ENCODE peak calls at places on chromosome 6, in four cellular contexts. Z is esophagus squamous epithelium, C is spleen, Q is A549. I is an unnamed sample.

GRCh38 chr6:1604347-1604990 is 5.2 kb upstream of the FOXC1 start:
- DNase-seq in Z (no peak), C (peak; percentile 94), Q (no peak), I (peak; percentile 65)

GRCh38 chr6:153944197-153944596 is 94.8 kb upstream of the OPRM1 start:
- DNase-seq in Z (no peak), C (no peak), Q (no peak), I (no peak)

GRCh38 chr6:15327271-15327670 is 81.4 kb downstream of the JARID2 start:
- DNase-seq in Z (no peak), C (no peak), Q (peak; percentile 17), I (peak; percentile 44)

GRCh38 chr6:96236471-96236870 is 220.7 kb downstream of the FUT9 start:
- DNase-seq in Z (no peak), C (no peak), Q (no peak), I (no peak)

GRCh38 chr6:160355001-160355400 is 6.8 kb downstream of the SLC22A3 start:
- DNase-seq in Z (no peak), C (no peak), Q (peak; percentile 39), I (no peak)

GRCh38 chr6:21500314-21500713 is 93.2 kb upstream of the SOX4 start:
- DNase-seq in Z (no peak), C (no peak), Q (no peak), I (no peak)

GRCh38 chr6:84762941-84763396 is 1.4 kb downstream of the TBX18 start:
- DNase-seq in Z (no peak), C (no peak), Q (no peak), I (peak; percentile 26)

GRCh38 chr6:52208612-52209011 is 22.4 kb downstream of the IL17A start:
- DNase-seq in Z (no peak), C (no peak), Q (no peak), I (no peak)

GRCh38 chr6:56714982-56715456 is 72.3 kb upstream of the DST start:
- DNase-seq in Z (no peak), C (no peak), Q (no peak), I (no peak)

GRCh38 chr6:15351631-15352030 is 105.8 kb downstream of the JARID2 start:
- DNase-seq in Z (no peak), C (no peak), Q (no peak), I (no peak)

GRCh38 chr6:31033075-31033474 is 22.8 kb downstream of the MUC22 start:
- DNase-seq in Z (no peak), C (no peak), Q (no peak), I (no peak)

GRCh38 chr6:8556370-8557018 is 121.1 kb upstream of the SLC35B3 start:
- DNase-seq in Z (no peak), C (no peak), Q (peak; percentile 10), I (no peak)

GRCh38 chr6:94376876-94377275 is 957.5 kb upstream of the EPHA7 start:
- DNase-seq in Z (no peak), C (no peak), Q (no peak), I (no peak)

GRCh38 chr6:37971711-37972410 is 152.3 kb downstream of the ZFAND3 start:
- DNase-seq in Z (no peak), C (no peak), Q (no peak), I (no peak)

GRCh38 chr6:44054635-44055559 is 72.4 kb downstream of the MRPL14 start:
- DNase-seq in Z (no peak), C (peak; percentile 52), Q (no peak), I (no peak)

GRCh38 chr6:40326689-40327404 is 260.3 kb downstream of the LRFN2 start:
- DNase-seq in Z (no peak), C (no peak), Q (no peak), I (no peak)

GRCh38 chr6:143234686-143235085 is 174.0 kb downstream of the AIG1 start:
- DNase-seq in Z (no peak), C (no peak), Q (no peak), I (no peak)

GRCh38 chr6:1470040-1470439 is 80.7 kb downstream of the FOXF2 start:
- DNase-seq in Z (no peak), C (no peak), Q (no peak), I (no peak)

GRCh38 chr6:89281779-89282246 is 33.3 kb downstream of the GABRR2 start:
- DNase-seq in Z (no peak), C (no peak), Q (peak; percentile 58), I (peak; percentile 50)

GRCh38 chr6:37279366-37280134 is 21.6 kb upstream of the TMEM217 start:
- DNase-seq in Z (no peak), C (no peak), Q (no peak), I (no peak)

GRCh38 chr6:147219463-147219862 is 15.2 kb downstream of the STXBP5 start:
- DNase-seq in Z (no peak), C (no peak), Q (no peak), I (no peak)

GRCh38 chr6:75437451-75438185 is 56.0 kb downstream of the FILIP1 start:
- DNase-seq in Z (no peak), C (no peak), Q (no peak), I (peak; percentile 39)

GRCh38 chr6:132020138-132020551 is 69.0 kb upstream of the CCN2 start:
- DNase-seq in Z (no peak), C (no peak), Q (no peak), I (peak; percentile 36)

GRCh38 chr6:113447088-113447831 is 409.9 kb upstream of the MARCKS start:
- DNase-seq in Z (no peak), C (no peak), Q (no peak), I (no peak)

GRCh38 chr6:135905604-135906300 is 54.3 kb downstream of the PDE7B start:
- DNase-seq in Z (no peak), C (no peak), Q (no peak), I (no peak)

GRCh38 chr6:157731221-157731620 is 91.8 kb upstream of the SNX9 start:
- DNase-seq in Z (no peak), C (no peak), Q (no peak), I (no peak)

GRCh38 chr6:152458648-152459047 is 178.5 kb downstream of the SYNE1 start:
- DNase-seq in Z (no peak), C (no peak), Q (no peak), I (no peak)

GRCh38 chr6:140744648-140745320 is 1370.3 kb upstream of the CITED2 start:
- DNase-seq in Z (no peak), C (no peak), Q (no peak), I (no peak)

GRCh38 chr6:90492798-90493197 is 94.1 kb downstream of the MAP3K7 start:
- DNase-seq in Z (no peak), C (no peak), Q (no peak), I (no peak)

DNA sequence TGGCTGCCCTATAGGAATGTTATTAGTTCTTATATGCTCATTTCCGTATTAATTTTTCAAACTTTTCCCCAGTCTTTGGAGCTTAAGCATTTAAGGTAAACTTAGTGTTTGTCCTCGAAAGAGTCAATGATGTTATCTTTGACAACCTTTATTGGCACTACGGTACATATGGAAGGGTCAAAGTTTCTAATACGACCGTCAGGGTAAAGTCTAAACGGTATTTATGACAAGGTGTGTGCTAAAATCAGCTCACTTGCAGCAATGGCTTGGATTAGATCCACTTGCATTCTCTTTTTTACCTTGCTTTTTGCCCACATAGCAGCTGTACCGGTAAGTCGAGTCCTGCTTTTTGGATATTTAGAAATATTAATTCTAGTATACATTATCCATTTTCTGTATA is at the start of gene MEP1A:
- DNase-seq in Z (no peak), C (no peak), Q (no peak), I (no peak)
- TF ChIP-seq POLR2A in Z (no peak), C (no peak), Q (no peak), I (no peak)

GRCh38 chr6:116969211-116969863 is 92.3 kb downstream of the RFX6 start:
- DNase-seq in Z (no peak), C (no peak), Q (peak; percentile 41), I (peak; percentile 21)
- H3K4me3 ChIP-seq in Z (no peak overlapping the region), C (no peak overlapping the region), Q (no peak overlapping the region), I (no peak overlapping the region)

GRCh38 chr6:26471970-26472369 is 14.2 kb downstream of the BTN2A1 start:
- DNase-seq in Z (no peak), C (no peak), Q (no peak), I (no peak)

GRCh38 chr6:26474439-26474881 is 16.7 kb downstream of the BTN2A1 start:
- DNase-seq in Z (no peak), C (no peak), Q (no peak), I (no peak)

GRCh38 chr6:26472549-26473245 is 14.9 kb downstream of the BTN2A1 start:
- DNase-seq in Z (no peak), C (no peak), Q (no peak), I (no peak)

GRCh38 chr6:26473429-26473757 is 15.6 kb downstream of the BTN2A1 start:
- DNase-seq in Z (no peak), C (no peak), Q (no peak), I (no peak)

GRCh38 chr6:26473758-26474438 is 16.1 kb downstream of the BTN2A1 start:
- DNase-seq in Z (peak; percentile 31), C (peak; percentile 92), Q (peak; percentile 65), I (peak; percentile 88)
- TF ChIP-seq POLR2A in Z (peak; percentile 91), C (peak; percentile 96), Q (no peak), I (no peak)

GRCh38 chr6:39113788-39114187 is 1.2 kb downstream of the SAYSD1 start:
- DNase-seq in Z (no peak), C (no peak), Q (no peak), I (no peak)
- H3K4me3 ChIP-seq in Z (peak overlapping the region; percentile 71), C (no peak overlapping the region), Q (peak overlapping the region; percentile 63), I (peak overlapping the region; percentile 83)

GRCh38 chr6:7137335-7138106 is 29.8 kb downstream of the RREB1 start:
- DNase-seq in Z (no peak), C (peak; percentile 85), Q (no peak), I (peak; percentile 65)
- TF ChIP-seq POLR2A in Z (peak; percentile 20), C (no peak), Q (no peak), I (no peak)

GRCh38 chr6:47700596-47700995 is 2.2 kb downstream of the ADGRF4 start:
- DNase-seq in Z (no peak), C (no peak), Q (no peak), I (no peak)
- H3K4me3 ChIP-seq in Z (peak overlapping the region; percentile 8), C (no peak overlapping the region), Q (no peak overlapping the region), I (no peak overlapping the region)

GRCh38 chr6:6689413-6690143 is 101.1 kb downstream of the LY86 start:
- DNase-seq in Z (no peak), C (no peak), Q (no peak), I (no peak)
- TF ChIP-seq POLR2A in Z (no peak), C (no peak), Q (no peak), I (no peak)

DNA sequence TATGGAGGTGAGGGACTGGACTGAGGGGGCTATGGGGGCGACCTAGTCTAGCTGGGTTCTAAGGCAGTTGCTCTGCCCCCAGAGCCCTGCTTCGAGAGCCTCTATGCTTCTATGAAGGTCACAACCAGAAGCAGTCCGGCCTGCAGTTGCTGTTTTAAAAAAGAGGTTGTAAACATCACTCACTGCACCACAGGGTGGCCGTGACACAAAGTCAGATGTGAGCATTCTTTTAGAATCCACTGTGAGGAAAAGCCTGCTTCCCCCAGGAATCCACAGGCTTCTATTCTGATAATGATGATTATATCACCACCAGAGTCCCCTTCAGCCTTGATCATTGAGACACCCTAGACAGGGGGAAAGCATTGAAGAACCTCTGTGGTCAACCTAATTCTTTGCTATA is 229.7 kb upstream of the AGPAT4 start:
- DNase-seq in Z (no peak), C (no peak), Q (no peak), I (no peak)
- H3K4me3 ChIP-seq in Z (no peak overlapping the region), C (no peak overlapping the region), Q (no peak overlapping the region), I (no peak overlapping the region)